ENCODE peak calls at places on chromosomes 4 and X, in six cellular contexts. V is IMR-90, O is GM06990, T is uterus, K is AG04450, X is tibial nerve. W is an unnamed sample.

GRCh38 chr4:7518871-7519637 is 84.3 kb upstream of the PSAPL1 start:
- DNase-seq in T (no peak), O (no peak), K (no peak), V (no peak), X (no peak), W (no peak)

GRCh38 chr4:81600511-81601269 is 129.0 kb upstream of the RASGEF1B start:
- DNase-seq in K (no peak), T (peak), O (no peak), X (no peak), V (no peak), W (no peak)

GRCh38 chr4:38603652-38604051 is 60.3 kb upstream of the KLF3 start:
- DNase-seq in O (no peak), K (no peak), V (no peak), X (no peak), T (no peak), W (no peak)

GRCh38 chrX:73581002-73581628 is 18.1 kb downstream of the CHIC1 start:
- DNase-seq in K (no peak), O (no peak), X (no peak), V (no peak), T (no peak), W (no peak)

GRCh38 chr4:13537832-13538177 is 6.5 kb downstream of the NKX3-2 start:
- DNase-seq in V (no peak), K (no peak), T (no peak), O (no peak), X (no peak), W (no peak)

GRCh38 chrX:50157545-50158125 is 43.2 kb downstream of the AKAP4 start:
- DNase-seq in T (peak), X (no peak), K (no peak), V (no peak), O (no peak), W (no peak)

GRCh38 chr4:41751325-41752061 is 3.0 kb upstream of the PHOX2B start:
- DNase-seq in K (no peak), O (no peak), X (no peak), T (no peak), V (no peak), W (no peak)

GRCh38 chr4:15164571-15164970 is 162.3 kb downstream of the CPEB2 start:
- DNase-seq in K (no peak), V (peak), T (no peak), O (no peak), X (no peak), W (no peak)

GRCh38 chr4:64095398-64095797 is 313.9 kb downstream of the TECRL start:
- DNase-seq in O (no peak), V (no peak), K (no peak), X (no peak), T (no peak), W (no peak)

GRCh38 chr4:25123236-25123635 is 37.0 kb downstream of the SEPSECS start:
- DNase-seq in V (no peak), X (no peak), T (no peak), O (peak), K (no peak), W (no peak)

GRCh38 chr4:109955146-109955545 is 42.5 kb downstream of the EGF start:
- DNase-seq in V (no peak), X (no peak), K (no peak), O (no peak), T (no peak), W (no peak)

GRCh38 chr4:160091631-160092030 is 988.8 kb downstream of the RAPGEF2 start:
- DNase-seq in O (no peak), K (no peak), V (no peak), T (no peak), X (no peak), W (no peak)

GRCh38 chr4:681736-682451 is 7.1 kb downstream of the SLC49A3 start:
- DNase-seq in X (no peak), K (no peak), T (no peak), V (no peak), O (peak), W (no peak)

GRCh38 chr4:13888112-13888511 is 260.6 kb upstream of the BOD1L1 start:
- DNase-seq in V (peak), T (no peak), O (no peak), X (no peak), K (peak), W (peak)

GRCh38 chr4:168923526-168924194 is 86.4 kb downstream of the CBR4 start:
- DNase-seq in O (peak), K (peak), T (no peak), V (peak), X (no peak), W (peak)

GRCh38 chrX:16464369-16464768 is 185.6 kb upstream of the S100G start:
- DNase-seq in V (no peak), X (no peak), O (no peak), T (no peak), K (no peak), W (no peak)

GRCh38 chr4:5101571-5101970 is 50.3 kb downstream of the STK32B start:
- DNase-seq in T (no peak), K (no peak), V (no peak), O (no peak), X (no peak), W (no peak)

GRCh38 chr4:22493523-22493922 is 22.3 kb downstream of the ADGRA3 start:
- DNase-seq in X (no peak), V (no peak), O (no peak), T (no peak), K (no peak), W (no peak)

GRCh38 chr4:156774422-156774821 is 197.2 kb downstream of the PDGFC start:
- DNase-seq in K (peak), O (no peak), T (peak), X (no peak), V (peak), W (peak)

GRCh38 chrX:142661696-142662095 is 364.0 kb upstream of the SPANXN4 start:
- DNase-seq in X (no peak), K (no peak), O (no peak), T (no peak), V (no peak), W (no peak)

GRCh38 chr4:3202836-3203820 is 45.8 kb upstream of the MSANTD1 start:
- DNase-seq in X (no peak), V (no peak), K (no peak), O (no peak), T (peak), W (no peak)

GRCh38 chr4:159360549-159360948 is 257.7 kb downstream of the RAPGEF2 start:
- DNase-seq in K (peak), V (peak), X (no peak), O (no peak), T (no peak), W (peak)

GRCh38 chr4:147479817-147480216 is 1.1 kb upstream of the EDNRA start:
- DNase-seq in X (peak), V (peak), K (no peak), O (no peak), T (peak), W (no peak)

GRCh38 chr4:64394469-64394868 is 14.8 kb downstream of the TECRL start:
- DNase-seq in X (no peak), K (no peak), O (no peak), T (no peak), V (no peak), W (no peak)

GRCh38 chrX:129525162-129525561 is 1.9 kb upstream of the SMARCA1 start:
- DNase-seq in T (no peak), K (no peak), V (no peak), O (no peak), X (no peak), W (no peak)

GRCh38 chr4:3322059-3322550 is 29.3 kb downstream of the RGS12 start:
- DNase-seq in T (no peak), K (no peak), O (no peak), V (peak), X (no peak), W (no peak)

GRCh38 chr4:26815686-26816085 is 45.0 kb upstream of the STIM2 start:
- DNase-seq in O (no peak), V (no peak), T (no peak), X (no peak), K (no peak), W (no peak)

GRCh38 chr4:128635141-128635911 is 174.2 kb upstream of the JADE1 start:
- DNase-seq in O (no peak), T (no peak), V (peak), X (no peak), K (peak), W (no peak)

GRCh38 chrX:47201545-47201944 is 7.9 kb downstream of the UBA1 start:
- DNase-seq in T (no peak), V (no peak), O (no peak), K (no peak), X (no peak), W (no peak)

GRCh38 chr4:134773497-134774000 is 572.0 kb upstream of the PABPC4L start:
- DNase-seq in T (no peak), K (no peak), X (no peak), O (no peak), V (no peak), W (no peak)

GRCh38 chr4:137597751-137598493 is 65.6 kb upstream of the PCDH18 start:
- DNase-seq in K (no peak), X (no peak), T (no peak), O (no peak), V (no peak), W (no peak)

GRCh38 chrX:111131572-111131971 is 35.6 kb downstream of the PAK3 start:
- DNase-seq in T (no peak), X (no peak), O (no peak), V (peak), K (no peak), W (no peak)

DNA sequence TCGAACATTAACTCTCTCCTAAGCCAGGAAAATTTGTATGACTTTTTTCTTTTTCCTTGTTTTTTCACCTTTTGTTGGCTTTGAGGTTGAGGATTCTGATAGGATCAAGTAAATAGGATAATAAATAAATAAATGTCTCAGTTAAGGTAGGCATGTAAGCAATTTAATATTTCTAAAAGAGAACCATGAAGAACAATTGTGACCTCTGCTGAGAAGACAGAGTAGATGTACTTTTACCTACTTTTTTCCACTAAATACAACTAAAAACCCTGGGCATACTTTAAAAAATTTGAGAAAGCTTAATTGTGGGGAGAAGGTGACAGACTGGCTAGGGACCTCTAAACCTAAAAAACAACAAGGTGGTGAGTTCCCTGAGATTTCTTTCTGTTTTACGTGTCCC is 31.6 kb upstream of the CLNK start:
- DNase-seq in K (no peak), X (no peak), O (no peak), T (no peak), V (no peak), W (no peak)
- TF ChIP-seq CTCF in K (no peak), X (no peak), O (no peak), T (no peak), V (peak), W (no peak)

GRCh38 chr4:31295081-31295480 is 574.9 kb downstream of the PCDH7 start:
- DNase-seq in V (no peak), K (no peak), T (no peak), X (no peak), O (no peak), W (no peak)

GRCh38 chr4:31294655-31295054 is 574.5 kb downstream of the PCDH7 start:
- DNase-seq in O (no peak), X (no peak), K (no peak), V (no peak), T (no peak), W (no peak)

GRCh38 chr4:31291238-31291637 is 571.1 kb downstream of the PCDH7 start:
- DNase-seq in T (no peak), O (no peak), X (no peak), V (no peak), K (no peak), W (no peak)

DNA sequence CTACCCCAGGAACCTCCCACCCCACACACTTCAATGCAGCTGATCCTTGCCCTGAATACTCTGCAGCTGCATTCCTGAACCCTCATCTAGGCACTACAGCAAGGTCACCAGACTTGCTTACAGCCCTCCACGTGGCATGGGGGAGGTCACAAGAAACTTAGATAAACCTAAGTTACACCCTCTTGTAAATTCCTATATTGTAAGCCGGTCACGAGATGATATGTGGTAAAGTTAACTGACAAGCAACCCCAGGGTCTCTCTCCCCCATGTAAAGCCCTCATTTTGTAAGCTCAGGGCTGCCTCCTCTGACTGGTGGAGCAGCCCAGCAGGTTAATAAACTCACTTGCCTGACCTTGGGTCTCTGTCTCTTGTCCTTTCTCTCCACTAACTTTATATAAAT is 570.7 kb downstream of the PCDH7 start:
- DNase-seq in V (no peak), K (no peak), X (no peak), O (no peak), T (no peak), W (no peak)
- H3K4me3 ChIP-seq in V (no peak), K (no peak), X (no peak), O (no peak), T (no peak), W (no peak)

GRCh38 chr4:106816501-106816900 is 219.6 kb downstream of the DKK2 start:
- DNase-seq in O (no peak), X (no peak), V (peak), T (no peak), K (no peak), W (no peak)
- TF ChIP-seq CTCF in O (no peak), X (no peak), V (no peak), T (no peak), K (no peak), W (no peak)

GRCh38 chr4:40307627-40308497 is 27.3 kb upstream of the CHRNA9 start:
- DNase-seq in X (no peak), K (no peak), O (peak), V (no peak), T (no peak), W (no peak)
- H3K4me3 ChIP-seq in X (no peak), K (no peak), O (peak), V (no peak), T (no peak), W (no peak)

GRCh38 chr4:76087007-76087769 is 12.7 kb downstream of the ART3 start:
- DNase-seq in O (no peak), X (no peak), T (no peak), V (peak), K (peak), W (no peak)
- TF ChIP-seq CTCF in O (peak), X (peak), T (no peak), V (peak), K (peak), W (peak)

DNA sequence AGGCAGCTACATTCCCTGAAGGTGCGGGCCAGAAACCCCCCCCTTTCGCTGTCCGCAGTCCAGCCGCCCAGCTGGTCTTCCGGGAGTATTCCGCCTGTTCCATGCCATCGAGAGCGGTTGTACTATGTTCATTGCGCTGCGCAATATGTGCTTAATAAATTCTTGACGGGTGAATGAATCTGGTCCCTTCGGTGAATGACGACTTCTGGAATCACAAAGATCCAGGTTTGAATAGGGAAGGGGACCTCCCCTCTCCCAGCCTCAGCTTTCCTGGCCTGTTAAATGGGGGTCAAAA is 777 bp upstream of the TFE3 start:
- DNase-seq in T (no peak), X (no peak), V (no peak), K (no peak), O (no peak), W (no peak)
- H3K4me3 ChIP-seq in T (no peak), X (no peak), V (no peak), K (peak), O (peak), W (peak)

GRCh38 chr4:126544276-126544675 is 1088.5 kb upstream of the INTU start:
- DNase-seq in T (no peak), O (no peak), V (no peak), X (no peak), K (no peak), W (no peak)

GRCh38 chr4:126539771-126540170 is 1093.0 kb upstream of the INTU start:
- DNase-seq in T (no peak), X (no peak), V (no peak), O (no peak), K (no peak), W (no peak)

GRCh38 chr4:126547352-126547751 is 1085.4 kb upstream of the INTU start:
- DNase-seq in K (no peak), V (no peak), O (no peak), X (no peak), T (no peak), W (no peak)

DNA sequence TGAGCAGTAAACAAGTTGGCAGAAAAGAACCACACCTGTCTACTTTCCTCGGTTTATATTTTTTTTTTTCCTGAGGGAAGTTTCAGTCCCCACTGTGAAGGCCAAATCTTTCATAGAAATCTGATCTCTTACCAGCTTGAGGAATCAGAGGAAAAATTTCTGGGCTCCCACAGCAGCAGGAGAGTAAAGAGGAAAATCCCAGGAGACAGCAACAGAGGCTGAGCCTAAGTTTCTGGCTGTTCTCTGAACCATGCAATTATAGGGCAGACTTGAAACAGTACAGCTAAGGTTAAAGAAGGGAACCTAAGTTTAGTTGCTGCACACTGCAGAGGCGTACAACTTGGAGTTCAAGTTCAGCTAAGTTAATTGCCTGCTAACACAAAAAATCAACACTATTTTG is 1090.9 kb upstream of the INTU start:
- DNase-seq in T (no peak), O (no peak), X (no peak), K (no peak), V (no peak), W (no peak)
- TF ChIP-seq CTCF in T (no peak), O (no peak), X (no peak), K (no peak), V (no peak), W (no peak)

GRCh38 chr4:70994069-70994366 is 569 bp downstream of the DCK start:
- DNase-seq in V (no peak), T (no peak), X (no peak), O (no peak), K (no peak), W (no peak)

GRCh38 chr4:70994387-70995099 is 1.1 kb downstream of the DCK start:
- DNase-seq in X (no peak), V (no peak), T (no peak), O (peak), K (no peak), W (no peak)

GRCh38 chr4:70993181-70994068 is at the start of gene DCK:
- DNase-seq in O (peak), V (peak), X (peak), T (peak), K (peak), W (peak)

GRCh38 chr4:70996014-70996353 is 2.5 kb downstream of the DCK start:
- DNase-seq in X (no peak), K (no peak), T (no peak), V (no peak), O (no peak), W (no peak)

GRCh38 chr4:70997068-70997467 is 3.6 kb downstream of the DCK start:
- DNase-seq in T (no peak), K (no peak), X (no peak), V (no peak), O (no peak), W (no peak)
- H3K4me3 ChIP-seq in T (no peak), K (no peak), X (no peak), V (no peak), O (no peak), W (peak)

W was measured in BJ.